ENCODE peak calls at places on chromosomes 7 and 10, in eight cellular contexts. M is mucosa of descending colon, A is H9, G is nephron progenitor cell, Z is endothelial cell, B is endodermal cell, E is cardiac muscle cell, O is lower leg skin. V is an unnamed sample.

GRCh38 chr7:144468990-144469732 is 65.7 kb upstream of the NOBOX start:
- DNase-seq in M (no peak), A (no peak), G (no peak), Z (no peak), B (no peak), E (peak), O (peak), V (no peak)

GRCh38 chr7:16926283-16926682 is 44.5 kb upstream of the AGR3 start:
- DNase-seq in M (peak), A (no peak), G (no peak), Z (no peak), B (no peak), E (peak), O (peak), V (no peak)

GRCh38 chr7:24199978-24200377 is 84.0 kb upstream of the NPY start:
- DNase-seq in M (no peak), A (no peak), G (no peak), Z (no peak), B (no peak), E (no peak), O (no peak), V (no peak)

GRCh38 chr10:85645851-85646250 is 720.7 kb downstream of the GRID1 start:
- DNase-seq in M (no peak), A (no peak), G (no peak), Z (no peak), B (peak), E (no peak), O (no peak), V (peak)

GRCh38 chr7:25180946-25181345 is 47.3 kb downstream of the NPVF start:
- DNase-seq in M (no peak), A (peak), G (no peak), Z (no peak), B (peak), E (peak), O (no peak), V (no peak)

GRCh38 chr7:132457658-132458057 is 118.6 kb downstream of the PLXNA4 start:
- DNase-seq in M (no peak), A (no peak), G (no peak), Z (no peak), B (no peak), E (no peak), O (no peak), V (no peak)

GRCh38 chr7:114979388-114979787 is 57.5 kb downstream of the MDFIC start:
- DNase-seq in M (no peak), A (no peak), G (no peak), Z (peak), B (no peak), E (peak), O (no peak), V (no peak)

GRCh38 chr10:132321726-132322125 is 10.3 kb upstream of the LRRC27 start:
- DNase-seq in M (no peak), A (no peak), G (no peak), Z (no peak), B (no peak), E (no peak), O (no peak), V (no peak)

GRCh38 chr10:25808372-25808771 is 125.7 kb upstream of the MYO3A start:
- DNase-seq in M (no peak), A (no peak), G (no peak), Z (no peak), B (no peak), E (no peak), O (no peak), V (no peak)

GRCh38 chr7:147308539-147308938 is 1191.9 kb downstream of the CNTNAP2 start:
- DNase-seq in M (no peak), A (no peak), G (peak), Z (no peak), B (peak), E (peak), O (no peak), V (no peak)

GRCh38 chr10:128296608-128297007 is 170.4 kb upstream of the MKI67 start:
- DNase-seq in M (no peak), A (no peak), G (no peak), Z (no peak), B (no peak), E (no peak), O (no peak), V (no peak)

GRCh38 chr10:94036664-94037033 is 42.9 kb downstream of the PLCE1 start:
- DNase-seq in M (no peak), A (no peak), G (no peak), Z (no peak), B (no peak), E (no peak), O (no peak), V (no peak)

GRCh38 chr7:130950054-130950453 is 216.0 kb upstream of the KLF14 start:
- DNase-seq in M (no peak), A (no peak), G (no peak), Z (no peak), B (no peak), E (no peak), O (no peak), V (no peak)

GRCh38 chr10:52752261-52752660 is 20.3 kb downstream of the MBL2 start:
- DNase-seq in M (no peak), A (no peak), G (no peak), Z (no peak), B (no peak), E (no peak), O (no peak), V (no peak)

GRCh38 chr10:48287417-48288391 is 13.2 kb upstream of the FRMPD2 start:
- DNase-seq in M (peak), A (no peak), G (no peak), Z (no peak), B (no peak), E (no peak), O (peak), V (no peak)

GRCh38 chr7:954330-955238 is at the start of gene ADAP1:
- DNase-seq in M (peak), A (peak), G (peak), Z (peak), B (no peak), E (peak), O (no peak), V (no peak)

GRCh38 chr7:105734233-105734632 is 142.2 kb downstream of the ATXN7L1 start:
- DNase-seq in M (no peak), A (no peak), G (no peak), Z (no peak), B (no peak), E (no peak), O (no peak), V (no peak)

GRCh38 chr10:63446716-63447440 is 18.9 kb downstream of the JMJD1C start:
- DNase-seq in M (no peak), A (no peak), G (no peak), Z (no peak), B (no peak), E (no peak), O (no peak), V (no peak)

GRCh38 chr7:127758105-127758504 is 106.1 kb downstream of the SND1 start:
- DNase-seq in M (no peak), A (no peak), G (no peak), Z (no peak), B (no peak), E (peak), O (no peak), V (no peak)

GRCh38 chr10:2933924-2934323 is 133.4 kb upstream of the PFKP start:
- DNase-seq in M (no peak), A (no peak), G (no peak), Z (no peak), B (peak), E (no peak), O (no peak), V (no peak)

GRCh38 chr10:124533266-124533665 is 71.6 kb downstream of the LHPP start:
- DNase-seq in M (no peak), A (no peak), G (no peak), Z (no peak), B (no peak), E (no peak), O (no peak), V (no peak)

GRCh38 chr10:43878386-43878785 is 229.7 kb upstream of the ZNF32 start:
- DNase-seq in M (no peak), A (no peak), G (no peak), Z (no peak), B (peak), E (no peak), O (no peak), V (no peak)

GRCh38 chr7:5213286-5213645 is 23.2 kb downstream of the WIPI2 start:
- DNase-seq in M (no peak), A (no peak), G (no peak), Z (no peak), B (no peak), E (no peak), O (no peak), V (no peak)

GRCh38 chr7:73811760-73812168 is 19.0 kb upstream of the CLDN4 start:
- DNase-seq in M (peak), A (peak), G (peak), Z (peak), B (peak), E (peak), O (no peak), V (no peak)

GRCh38 chr7:149414745-149415390 is 46.0 kb downstream of the ZNF777 start:
- DNase-seq in M (peak), A (peak), G (peak), Z (peak), B (peak), E (peak), O (peak), V (no peak)

DNA sequence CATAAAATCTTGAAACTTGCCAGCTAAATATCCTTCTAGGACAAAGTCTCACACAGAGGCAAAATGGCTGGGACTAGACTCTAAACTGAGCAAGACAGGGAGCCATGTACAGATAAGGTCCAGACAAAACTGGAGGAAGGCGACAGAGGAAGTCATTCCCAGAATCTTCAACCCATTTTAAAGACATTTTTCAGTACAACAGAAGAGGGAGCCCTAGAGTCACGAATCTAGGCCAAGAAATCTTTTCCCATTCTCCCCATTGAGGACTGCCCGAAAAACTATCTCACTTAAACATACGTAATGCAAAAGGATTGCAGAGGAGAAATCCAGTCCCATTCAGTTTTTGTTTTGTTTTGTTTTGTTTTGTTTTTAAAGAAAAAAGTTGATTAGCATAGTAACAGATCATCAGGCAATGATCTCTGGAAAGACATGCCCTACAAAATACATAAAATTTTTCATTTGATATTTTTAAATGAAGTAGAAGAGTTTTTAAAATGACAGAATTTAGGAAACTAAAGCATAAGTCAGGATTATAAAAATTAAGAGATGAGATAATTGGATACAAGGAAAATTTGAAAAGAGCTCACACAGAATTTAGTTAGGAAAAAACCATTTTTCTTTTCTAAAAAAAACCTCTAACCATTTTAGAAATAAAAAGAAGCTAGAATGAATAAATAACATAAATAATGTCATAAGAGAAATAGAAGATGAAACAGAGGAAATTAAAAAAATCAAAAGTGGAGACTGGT is 16.9 kb upstream of the PRF1 start:
- DNase-seq in M (no peak), A (no peak), G (no peak), Z (no peak), B (no peak), E (peak), O (no peak), V (no peak)
- TF ChIP-seq CTCF in M (no peak), A (peak), G (no peak), Z (peak), B (peak), E (peak), O (no peak), V (peak)

GRCh38 chr7:156816943-156817572 is 75.9 kb downstream of the LMBR1 start:
- DNase-seq in M (no peak), A (no peak), G (no peak), Z (no peak), B (no peak), E (peak), O (no peak), V (no peak)
- TF ChIP-seq CTCF in M (peak), A (peak), G (peak), Z (peak), B (peak), E (peak), O (no peak), V (peak)

DNA sequence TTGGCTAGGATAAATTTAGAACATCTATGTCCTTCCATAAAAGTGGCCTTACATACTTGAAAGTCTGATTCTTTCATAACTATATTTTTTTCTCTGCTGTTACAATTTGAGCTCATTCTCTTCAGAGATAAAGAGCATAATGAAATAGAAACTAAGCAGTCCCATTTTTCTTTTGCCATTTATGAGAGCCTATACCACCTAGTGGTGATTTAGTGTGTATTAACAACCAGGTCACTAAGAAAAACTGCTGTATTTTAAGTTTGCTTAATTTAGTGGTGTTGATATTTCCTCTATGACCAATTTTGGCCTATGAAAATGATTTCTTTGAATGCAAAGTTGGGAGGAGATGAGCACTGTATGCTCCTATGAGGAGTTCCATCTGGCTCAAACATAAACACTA is 88.7 kb upstream of the ZWINT start:
- DNase-seq in M (no peak), A (no peak), G (no peak), Z (no peak), B (no peak), E (no peak), O (no peak), V (no peak)
- TF ChIP-seq CTCF in M (no peak), A (peak), G (no peak), Z (no peak), B (peak), E (no peak), O (no peak), V (no peak)

GRCh38 chr7:34058791-34059550 is 153.6 kb downstream of the BMPER start:
- DNase-seq in M (no peak), A (no peak), G (no peak), Z (no peak), B (no peak), E (peak), O (no peak), V (no peak)

GRCh38 chr7:34057956-34058355 is 152.6 kb downstream of the BMPER start:
- DNase-seq in M (no peak), A (no peak), G (no peak), Z (no peak), B (no peak), E (no peak), O (no peak), V (no peak)

GRCh38 chr7:34060548-34060947 is 155.2 kb downstream of the BMPER start:
- DNase-seq in M (no peak), A (no peak), G (no peak), Z (no peak), B (no peak), E (peak), O (no peak), V (no peak)

GRCh38 chr7:34059551-34059840 is 154.2 kb downstream of the BMPER start:
- DNase-seq in M (no peak), A (no peak), G (no peak), Z (no peak), B (peak), E (no peak), O (no peak), V (no peak)

GRCh38 chr7:34057136-34057535 is 151.8 kb downstream of the BMPER start:
- DNase-seq in M (no peak), A (no peak), G (no peak), Z (no peak), B (no peak), E (no peak), O (no peak), V (no peak)
- TF ChIP-seq CTCF in M (no peak), A (no peak), G (no peak), Z (no peak), B (peak), E (no peak), O (no peak), V (no peak)